ENCODE peak calls at places on chromosomes 6 and 20, in nine cellular contexts. One of them, this sample, is unnamed.

GRCh38 chr6:42782689-42783176 is 881 bp downstream of the BICRAL start:
- DNase-seq in naive thymus-derived CD4-positive, alpha-beta T cell: peak; percentile 85
- DNase-seq in neuronal stem cell: peak; percentile 78
- DNase-seq in keratinocyte: no peak
- DNase-seq in right lobe of liver: peak; percentile 73
- DNase-seq in ascending aorta: peak; percentile 35
- DNase-seq in transverse colon: peak; percentile 82
- DNase-seq in heart right ventricle: peak; percentile 81
- DNase-seq in ovary: peak; percentile 84
- DNase-seq in this sample: peak; percentile 80

GRCh38 chr20:59483481-59483880 is 120.9 kb upstream of the PHACTR3 start:
- DNase-seq in naive thymus-derived CD4-positive, alpha-beta T cell: no peak
- DNase-seq in neuronal stem cell: no peak
- DNase-seq in keratinocyte: no peak
- DNase-seq in right lobe of liver: no peak
- DNase-seq in ascending aorta: no peak
- DNase-seq in transverse colon: no peak
- DNase-seq in heart right ventricle: no peak
- DNase-seq in ovary: no peak
- DNase-seq in this sample: no peak

GRCh38 chr6:1039191-1039590 is 272.7 kb upstream of the FOXQ1 start:
- DNase-seq in naive thymus-derived CD4-positive, alpha-beta T cell: no peak
- DNase-seq in neuronal stem cell: no peak
- DNase-seq in keratinocyte: peak; percentile 26
- DNase-seq in right lobe of liver: no peak
- DNase-seq in ascending aorta: no peak
- DNase-seq in transverse colon: peak; percentile 18
- DNase-seq in heart right ventricle: no peak
- DNase-seq in ovary: no peak
- DNase-seq in this sample: peak; percentile 43

GRCh38 chr6:25366785-25367657 is 87.8 kb downstream of the CARMIL1 start:
- DNase-seq in naive thymus-derived CD4-positive, alpha-beta T cell: peak; percentile 80
- DNase-seq in neuronal stem cell: no peak
- DNase-seq in keratinocyte: no peak
- DNase-seq in right lobe of liver: no peak
- DNase-seq in ascending aorta: no peak
- DNase-seq in transverse colon: no peak
- DNase-seq in heart right ventricle: no peak
- DNase-seq in ovary: no peak
- DNase-seq in this sample: no peak

GRCh38 chr20:34150616-34151015 is 38.6 kb upstream of the EIF2S2 start:
- DNase-seq in naive thymus-derived CD4-positive, alpha-beta T cell: no peak
- DNase-seq in neuronal stem cell: no peak
- DNase-seq in keratinocyte: no peak
- DNase-seq in right lobe of liver: no peak
- DNase-seq in ascending aorta: no peak
- DNase-seq in transverse colon: no peak
- DNase-seq in heart right ventricle: no peak
- DNase-seq in ovary: no peak
- DNase-seq in this sample: no peak

GRCh38 chr20:48953653-48954052 is 32.1 kb downstream of the ARFGEF2 start:
- DNase-seq in naive thymus-derived CD4-positive, alpha-beta T cell: no peak
- DNase-seq in neuronal stem cell: no peak
- DNase-seq in keratinocyte: no peak
- DNase-seq in right lobe of liver: no peak
- DNase-seq in ascending aorta: no peak
- DNase-seq in transverse colon: no peak
- DNase-seq in heart right ventricle: no peak
- DNase-seq in ovary: no peak
- DNase-seq in this sample: no peak

GRCh38 chr6:435442-436307 is 44.1 kb downstream of the IRF4 start:
- DNase-seq in naive thymus-derived CD4-positive, alpha-beta T cell: no peak
- DNase-seq in neuronal stem cell: no peak
- DNase-seq in keratinocyte: no peak
- DNase-seq in right lobe of liver: no peak
- DNase-seq in ascending aorta: no peak
- DNase-seq in transverse colon: no peak
- DNase-seq in heart right ventricle: no peak
- DNase-seq in ovary: no peak
- DNase-seq in this sample: no peak

GRCh38 chr6:43770417-43771209 is 602 bp downstream of the VEGFA start:
- DNase-seq in naive thymus-derived CD4-positive, alpha-beta T cell: peak; percentile 45
- DNase-seq in neuronal stem cell: peak; percentile 51
- DNase-seq in keratinocyte: no peak
- DNase-seq in right lobe of liver: peak; percentile 80
- DNase-seq in ascending aorta: no peak
- DNase-seq in transverse colon: peak; percentile 66
- DNase-seq in heart right ventricle: peak; percentile 82
- DNase-seq in ovary: peak; percentile 69
- DNase-seq in this sample: peak; percentile 67

GRCh38 chr20:3168079-3168828 is 5.1 kb downstream of the LZTS3 start:
- DNase-seq in naive thymus-derived CD4-positive, alpha-beta T cell: no peak
- DNase-seq in neuronal stem cell: no peak
- DNase-seq in keratinocyte: no peak
- DNase-seq in right lobe of liver: no peak
- DNase-seq in ascending aorta: no peak
- DNase-seq in transverse colon: peak; percentile 64
- DNase-seq in heart right ventricle: peak; percentile 52
- DNase-seq in ovary: no peak
- DNase-seq in this sample: peak; percentile 73

GRCh38 chr6:14635195-14635594 is 517.6 kb downstream of the CD83 start:
- DNase-seq in naive thymus-derived CD4-positive, alpha-beta T cell: no peak
- DNase-seq in neuronal stem cell: no peak
- DNase-seq in keratinocyte: no peak
- DNase-seq in right lobe of liver: no peak
- DNase-seq in ascending aorta: no peak
- DNase-seq in transverse colon: peak; percentile 57
- DNase-seq in heart right ventricle: no peak
- DNase-seq in ovary: no peak
- DNase-seq in this sample: no peak

GRCh38 chr6:163831736-163832135 is 417.2 kb downstream of the QKI start:
- DNase-seq in naive thymus-derived CD4-positive, alpha-beta T cell: no peak
- DNase-seq in neuronal stem cell: no peak
- DNase-seq in keratinocyte: no peak
- DNase-seq in right lobe of liver: no peak
- DNase-seq in ascending aorta: no peak
- DNase-seq in transverse colon: no peak
- DNase-seq in heart right ventricle: no peak
- DNase-seq in ovary: no peak
- DNase-seq in this sample: no peak

GRCh38 chr20:61123751-61124368 is 128.2 kb upstream of the CDH4 start:
- DNase-seq in naive thymus-derived CD4-positive, alpha-beta T cell: no peak
- DNase-seq in neuronal stem cell: no peak
- DNase-seq in keratinocyte: no peak
- DNase-seq in right lobe of liver: no peak
- DNase-seq in ascending aorta: no peak
- DNase-seq in transverse colon: no peak
- DNase-seq in heart right ventricle: no peak
- DNase-seq in ovary: no peak
- DNase-seq in this sample: no peak

GRCh38 chr6:108166664-108167448 is 1.0 kb downstream of the NR2E1 start:
- DNase-seq in naive thymus-derived CD4-positive, alpha-beta T cell: no peak
- DNase-seq in neuronal stem cell: no peak
- DNase-seq in keratinocyte: no peak
- DNase-seq in right lobe of liver: no peak
- DNase-seq in ascending aorta: no peak
- DNase-seq in transverse colon: no peak
- DNase-seq in heart right ventricle: no peak
- DNase-seq in ovary: no peak
- DNase-seq in this sample: no peak

GRCh38 chr6:132132911-132133639 is 181.9 kb upstream of the CCN2 start:
- DNase-seq in naive thymus-derived CD4-positive, alpha-beta T cell: no peak
- DNase-seq in neuronal stem cell: no peak
- DNase-seq in keratinocyte: no peak
- DNase-seq in right lobe of liver: no peak
- DNase-seq in ascending aorta: no peak
- DNase-seq in transverse colon: no peak
- DNase-seq in heart right ventricle: no peak
- DNase-seq in ovary: no peak
- DNase-seq in this sample: no peak

GRCh38 chr6:132133734-132134490 is 182.7 kb upstream of the CCN2 start:
- DNase-seq in naive thymus-derived CD4-positive, alpha-beta T cell: no peak
- DNase-seq in neuronal stem cell: no peak
- DNase-seq in keratinocyte: no peak
- DNase-seq in right lobe of liver: no peak
- DNase-seq in ascending aorta: no peak
- DNase-seq in transverse colon: peak; percentile 22
- DNase-seq in heart right ventricle: no peak
- DNase-seq in ovary: no peak
- DNase-seq in this sample: no peak

GRCh38 chr6:132136976-132137375 is 185.8 kb upstream of the CCN2 start:
- DNase-seq in naive thymus-derived CD4-positive, alpha-beta T cell: no peak
- DNase-seq in neuronal stem cell: no peak
- DNase-seq in keratinocyte: no peak
- DNase-seq in right lobe of liver: no peak
- DNase-seq in ascending aorta: no peak
- DNase-seq in transverse colon: no peak
- DNase-seq in heart right ventricle: no peak
- DNase-seq in ovary: no peak
- DNase-seq in this sample: no peak

GRCh38 chr6:132132420-132132819 is 181.2 kb upstream of the CCN2 start:
- DNase-seq in naive thymus-derived CD4-positive, alpha-beta T cell: no peak
- DNase-seq in neuronal stem cell: no peak
- DNase-seq in keratinocyte: no peak
- DNase-seq in right lobe of liver: no peak
- DNase-seq in ascending aorta: no peak
- DNase-seq in transverse colon: no peak
- DNase-seq in heart right ventricle: no peak
- DNase-seq in ovary: no peak
- DNase-seq in this sample: no peak

GRCh38 chr6:132135409-132135808 is 184.2 kb upstream of the CCN2 start:
- DNase-seq in naive thymus-derived CD4-positive, alpha-beta T cell: no peak
- DNase-seq in neuronal stem cell: no peak
- DNase-seq in keratinocyte: no peak
- DNase-seq in right lobe of liver: no peak
- DNase-seq in ascending aorta: no peak
- DNase-seq in transverse colon: no peak
- DNase-seq in heart right ventricle: no peak
- DNase-seq in ovary: no peak
- DNase-seq in this sample: no peak
- H3K4me1 ChIP-seq in naive thymus-derived CD4-positive, alpha-beta T cell: no peaks in the 10 kb centered on the region
- H3K4me1 ChIP-seq in neuronal stem cell: peaks cover 10% of the 10 kb centered on the region
- H3K4me1 ChIP-seq in keratinocyte: peaks cover 7% of the 10 kb centered on the region
- H3K4me1 ChIP-seq in right lobe of liver: no peaks in the 10 kb centered on the region
- H3K4me1 ChIP-seq in ascending aorta: peaks cover 19% of the 10 kb centered on the region
- H3K4me1 ChIP-seq in transverse colon: peaks cover 31% of the 10 kb centered on the region
- H3K4me1 ChIP-seq in heart right ventricle: peaks cover 31% of the 10 kb centered on the region
- H3K4me1 ChIP-seq in ovary: peaks cover 7% of the 10 kb centered on the region
- H3K4me1 ChIP-seq in this sample: no peaks in the 10 kb centered on the region

GRCh38 chr20:63957004-63957689 is 931 bp upstream of the UCKL1 start:
- DNase-seq in naive thymus-derived CD4-positive, alpha-beta T cell: no peak
- DNase-seq in neuronal stem cell: no peak
- DNase-seq in keratinocyte: no peak
- DNase-seq in right lobe of liver: peak; percentile 70
- DNase-seq in ascending aorta: no peak
- DNase-seq in transverse colon: peak; percentile 87
- DNase-seq in heart right ventricle: peak; percentile 69
- DNase-seq in ovary: peak; percentile 80
- DNase-seq in this sample: peak; percentile 86

GRCh38 chr20:63958471-63958870 is 2.3 kb upstream of the UCKL1 start:
- DNase-seq in naive thymus-derived CD4-positive, alpha-beta T cell: no peak
- DNase-seq in neuronal stem cell: no peak
- DNase-seq in keratinocyte: no peak
- DNase-seq in right lobe of liver: no peak
- DNase-seq in ascending aorta: no peak
- DNase-seq in transverse colon: no peak
- DNase-seq in heart right ventricle: no peak
- DNase-seq in ovary: no peak
- DNase-seq in this sample: no peak

GRCh38 chr20:63956664-63957003 is 418 bp upstream of the UCKL1 start:
- DNase-seq in naive thymus-derived CD4-positive, alpha-beta T cell: no peak
- DNase-seq in neuronal stem cell: no peak
- DNase-seq in keratinocyte: no peak
- DNase-seq in right lobe of liver: no peak
- DNase-seq in ascending aorta: no peak
- DNase-seq in transverse colon: no peak
- DNase-seq in heart right ventricle: no peak
- DNase-seq in ovary: no peak
- DNase-seq in this sample: no peak

GRCh38 chr20:63958964-63959698 is 2.9 kb upstream of the UCKL1 start:
- DNase-seq in naive thymus-derived CD4-positive, alpha-beta T cell: no peak
- DNase-seq in neuronal stem cell: no peak
- DNase-seq in keratinocyte: no peak
- DNase-seq in right lobe of liver: no peak
- DNase-seq in ascending aorta: no peak
- DNase-seq in transverse colon: no peak
- DNase-seq in heart right ventricle: no peak
- DNase-seq in ovary: no peak
- DNase-seq in this sample: no peak

GRCh38 chr20:63957690-63958441 is 1.6 kb upstream of the UCKL1 start:
- DNase-seq in naive thymus-derived CD4-positive, alpha-beta T cell: no peak
- DNase-seq in neuronal stem cell: no peak
- DNase-seq in keratinocyte: peak; percentile 87
- DNase-seq in right lobe of liver: peak; percentile 52
- DNase-seq in ascending aorta: no peak
- DNase-seq in transverse colon: peak; percentile 89
- DNase-seq in heart right ventricle: no peak
- DNase-seq in ovary: no peak
- DNase-seq in this sample: peak; percentile 92
- H3K27ac ChIP-seq in naive thymus-derived CD4-positive, alpha-beta T cell: peak overlapping the region; percentile 70
- H3K27ac ChIP-seq in neuronal stem cell: no peak overlapping the region
- H3K27ac ChIP-seq in keratinocyte: peak overlapping the region; percentile 81
- H3K27ac ChIP-seq in right lobe of liver: no peak overlapping the region
- H3K27ac ChIP-seq in ascending aorta: peak overlapping the region; percentile 43
- H3K27ac ChIP-seq in transverse colon: peak overlapping the region; percentile 94
- H3K27ac ChIP-seq in heart right ventricle: peak overlapping the region; percentile 56
- H3K27ac ChIP-seq in ovary: peak overlapping the region; percentile 1
- H3K27ac ChIP-seq in this sample: peak overlapping the region; percentile 62

DNA sequence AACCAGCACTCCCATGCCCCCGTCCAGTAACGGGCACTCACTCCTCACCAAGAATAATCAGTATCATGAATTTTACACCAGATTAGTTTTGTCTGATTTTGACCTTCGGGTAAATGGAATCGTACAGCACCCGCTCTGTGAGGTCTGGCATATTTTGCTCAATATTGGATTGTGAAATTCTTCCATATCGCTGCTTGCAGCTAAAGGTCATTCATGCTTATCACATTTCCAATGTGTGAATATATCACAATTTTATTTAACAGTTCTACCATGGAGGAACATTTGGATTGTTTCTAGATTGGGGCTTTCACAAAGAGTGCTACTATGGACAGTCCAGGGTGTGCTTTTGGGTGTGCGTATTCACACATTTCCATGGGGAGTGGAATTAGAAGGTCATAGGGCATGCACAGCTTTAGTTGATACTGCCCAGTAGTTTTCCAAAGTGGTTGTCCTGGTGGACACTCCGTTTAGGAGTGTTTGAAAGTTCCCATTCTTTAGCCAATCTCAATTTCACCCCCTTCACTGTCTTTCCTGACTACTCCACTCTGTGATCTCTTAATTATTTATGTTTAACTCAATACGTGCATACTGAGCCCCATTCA is 86.6 kb downstream of the ISM1 start:
- DNase-seq in naive thymus-derived CD4-positive, alpha-beta T cell: no peak
- DNase-seq in neuronal stem cell: no peak
- DNase-seq in keratinocyte: no peak
- DNase-seq in right lobe of liver: no peak
- DNase-seq in ascending aorta: no peak
- DNase-seq in transverse colon: no peak
- DNase-seq in heart right ventricle: no peak
- DNase-seq in ovary: no peak
- DNase-seq in this sample: no peak
- H3K4me1 ChIP-seq in naive thymus-derived CD4-positive, alpha-beta T cell: no peaks in the 10 kb centered on the region
- H3K4me1 ChIP-seq in neuronal stem cell: peaks cover 4% of the 10 kb centered on the region
- H3K4me1 ChIP-seq in keratinocyte: peaks cover 5% of the 10 kb centered on the region
- H3K4me1 ChIP-seq in right lobe of liver: no peaks in the 10 kb centered on the region
- H3K4me1 ChIP-seq in ascending aorta: no peaks in the 10 kb centered on the region
- H3K4me1 ChIP-seq in transverse colon: no peaks in the 10 kb centered on the region
- H3K4me1 ChIP-seq in heart right ventricle: no peaks in the 10 kb centered on the region
- H3K4me1 ChIP-seq in ovary: no peaks in the 10 kb centered on the region
- H3K4me1 ChIP-seq in this sample: no peaks in the 10 kb centered on the region

GRCh38 chr6:109475625-109476024 is 7.4 kb downstream of the ZBTB24 start:
- DNase-seq in naive thymus-derived CD4-positive, alpha-beta T cell: no peak
- DNase-seq in neuronal stem cell: no peak
- DNase-seq in keratinocyte: no peak
- DNase-seq in right lobe of liver: peak; percentile 51
- DNase-seq in ascending aorta: no peak
- DNase-seq in transverse colon: no peak
- DNase-seq in heart right ventricle: no peak
- DNase-seq in ovary: no peak
- DNase-seq in this sample: no peak
- H3K27ac ChIP-seq in naive thymus-derived CD4-positive, alpha-beta T cell: no peak overlapping the region
- H3K27ac ChIP-seq in neuronal stem cell: no peak overlapping the region
- H3K27ac ChIP-seq in keratinocyte: no peak overlapping the region
- H3K27ac ChIP-seq in right lobe of liver: no peak overlapping the region
- H3K27ac ChIP-seq in ascending aorta: no peak overlapping the region
- H3K27ac ChIP-seq in transverse colon: no peak overlapping the region
- H3K27ac ChIP-seq in heart right ventricle: no peak overlapping the region
- H3K27ac ChIP-seq in ovary: no peak overlapping the region
- H3K27ac ChIP-seq in this sample: no peak overlapping the region